ENCODE peak calls at places on chromosomes 12 and 14, in six cellular contexts. One of them, this sample, is unnamed.

GRCh38 chr14:71591929-71592328 is 340.3 kb upstream of the RGS6 start:
- DNase-seq in H1: no peak
- DNase-seq in K562: no peak
- DNase-seq in GM12878: no peak
- DNase-seq in HepG2: no peak
- DNase-seq in GM12891: no peak
- DNase-seq in this sample: no peak

GRCh38 chr12:127172857-127173256 is 1094.1 kb upstream of the TMEM132C start:
- DNase-seq in GM12878: no peak
- DNase-seq in K562: no peak
- DNase-seq in HepG2: no peak
- DNase-seq in H1: no peak
- DNase-seq in GM12891: no peak
- DNase-seq in this sample: no peak

GRCh38 chr12:45122776-45123380 is 72.0 kb upstream of the DBX2 start:
- DNase-seq in GM12891: no peak
- DNase-seq in GM12878: no peak
- DNase-seq in HepG2: peak; percentile 17
- DNase-seq in K562: peak; percentile 11
- DNase-seq in H1: no peak
- DNase-seq in this sample: no peak

GRCh38 chr12:116361404-116362223 is 84.1 kb upstream of the MED13L start:
- DNase-seq in HepG2: no peak
- DNase-seq in H1: no peak
- DNase-seq in GM12878: no peak
- DNase-seq in K562: no peak
- DNase-seq in GM12891: no peak
- DNase-seq in this sample: peak; percentile 32

GRCh38 chr12:10366875-10367274 is 23.0 kb downstream of the KLRK1 start:
- DNase-seq in GM12891: no peak
- DNase-seq in HepG2: peak; percentile 23
- DNase-seq in K562: no peak
- DNase-seq in GM12878: no peak
- DNase-seq in H1: no peak
- DNase-seq in this sample: no peak

GRCh38 chr12:123106640-123107359 is 44.1 kb downstream of the PITPNM2 start:
- DNase-seq in H1: no peak
- DNase-seq in GM12878: no peak
- DNase-seq in K562: peak; percentile 70
- DNase-seq in HepG2: no peak
- DNase-seq in GM12891: no peak
- DNase-seq in this sample: no peak

GRCh38 chr14:103724116-103724515 is 8.5 kb downstream of the ZFYVE21 start:
- DNase-seq in H1: no peak
- DNase-seq in GM12878: no peak
- DNase-seq in HepG2: no peak
- DNase-seq in GM12891: no peak
- DNase-seq in K562: peak; percentile 28
- DNase-seq in this sample: no peak

GRCh38 chr12:107844312-107844921 is 69.9 kb downstream of the ASCL4 start:
- DNase-seq in HepG2: no peak
- DNase-seq in GM12878: no peak
- DNase-seq in H1: no peak
- DNase-seq in K562: no peak
- DNase-seq in GM12891: peak; percentile 19
- DNase-seq in this sample: no peak

GRCh38 chr12:1811948-1812291 is 8.4 kb upstream of the LRTM2 start:
- DNase-seq in HepG2: no peak
- DNase-seq in K562: no peak
- DNase-seq in GM12891: no peak
- DNase-seq in H1: no peak
- DNase-seq in GM12878: no peak
- DNase-seq in this sample: no peak

GRCh38 chr14:61992139-61992538 is 229.9 kb downstream of the SNAPC1 start:
- DNase-seq in HepG2: no peak
- DNase-seq in H1: no peak
- DNase-seq in K562: no peak
- DNase-seq in GM12891: no peak
- DNase-seq in GM12878: no peak
- DNase-seq in this sample: no peak

GRCh38 chr12:89619764-89620163 is 88.9 kb downstream of the ATP2B1 start:
- DNase-seq in K562: no peak
- DNase-seq in H1: no peak
- DNase-seq in HepG2: no peak
- DNase-seq in GM12878: no peak
- DNase-seq in GM12891: no peak
- DNase-seq in this sample: no peak

GRCh38 chr12:131112690-131113290 is 159.1 kb downstream of the ADGRD1 start:
- DNase-seq in H1: no peak
- DNase-seq in K562: no peak
- DNase-seq in HepG2: no peak
- DNase-seq in GM12891: no peak
- DNase-seq in GM12878: no peak
- DNase-seq in this sample: no peak
- TF ChIP-seq POLR2AphosphoS5 in H1: no peak
- TF ChIP-seq POLR2AphosphoS5 in K562: no peak
- TF ChIP-seq POLR2AphosphoS5 in HepG2: no peak
- TF ChIP-seq POLR2AphosphoS5 in GM12891: no peak
- TF ChIP-seq POLR2AphosphoS5 in GM12878: no peak
- TF ChIP-seq POLR2AphosphoS5 in this sample: no peak

DNA sequence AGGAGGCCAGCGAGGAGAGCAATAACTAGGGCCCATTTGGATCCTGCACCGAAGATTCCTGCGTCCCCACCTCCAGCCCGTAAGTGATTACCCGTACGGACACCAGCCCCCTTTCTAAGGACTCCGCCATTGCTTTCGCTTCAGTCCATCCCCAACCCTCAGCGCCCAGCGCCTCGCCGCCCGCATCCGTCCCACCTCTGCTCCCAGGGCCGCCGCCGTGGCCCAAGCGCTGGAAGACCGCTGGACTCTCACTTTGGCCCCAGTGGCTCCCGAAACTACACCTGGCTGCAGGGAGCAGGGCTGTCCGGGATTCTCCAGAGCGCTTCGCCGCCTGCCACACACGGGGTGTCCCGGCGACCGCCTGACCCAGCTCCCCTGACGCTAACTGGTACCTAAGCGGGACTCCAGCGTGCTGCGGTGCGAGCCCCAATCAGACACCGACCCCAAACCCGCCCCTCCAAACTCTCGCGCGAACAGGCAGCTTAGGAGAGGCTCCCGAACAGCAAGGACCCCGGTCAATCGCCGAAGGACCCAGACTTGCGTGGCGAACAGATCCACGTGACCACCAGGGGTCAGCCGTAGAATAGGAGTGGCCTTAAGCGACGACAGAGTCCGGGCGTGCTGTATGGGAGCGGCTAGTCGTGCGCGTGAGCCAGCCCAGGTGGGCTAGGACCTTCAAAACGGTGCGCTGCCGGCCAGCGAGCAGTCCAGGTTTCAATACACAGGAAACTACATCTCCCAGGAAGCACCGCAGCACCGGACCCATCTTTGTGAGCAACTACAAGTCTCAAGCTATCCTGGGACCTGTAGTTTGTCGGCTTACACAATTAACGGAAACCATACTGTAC is at the start of gene CNPY2:
- DNase-seq in GM12878: peak; percentile 97
- DNase-seq in H1: peak; percentile 98
- DNase-seq in K562: peak; percentile 94
- DNase-seq in GM12891: peak; percentile 94
- DNase-seq in HepG2: peak; percentile 99
- DNase-seq in this sample: peak; percentile 95
- TF ChIP-seq POLR2A in GM12878: peak; percentile 97
- TF ChIP-seq POLR2A in H1: peak; percentile 84
- TF ChIP-seq POLR2A in K562: peak; percentile 88
- TF ChIP-seq POLR2A in GM12891: peak; percentile 87
- TF ChIP-seq POLR2A in HepG2: peak; percentile 91
- TF ChIP-seq POLR2A in this sample: peak; percentile 93

GRCh38 chr12:57278465-57279453 is 27.8 kb upstream of the STAC3 start:
- DNase-seq in H1: no peak
- DNase-seq in GM12878: no peak
- DNase-seq in K562: no peak
- DNase-seq in GM12891: no peak
- DNase-seq in HepG2: no peak
- DNase-seq in this sample: no peak

GRCh38 chr12:57273516-57273915 is 22.5 kb upstream of the STAC3 start:
- DNase-seq in GM12891: no peak
- DNase-seq in K562: no peak
- DNase-seq in GM12878: no peak
- DNase-seq in HepG2: no peak
- DNase-seq in H1: no peak
- DNase-seq in this sample: no peak

GRCh38 chr12:57272337-57273151 is 21.6 kb upstream of the STAC3 start:
- DNase-seq in HepG2: no peak
- DNase-seq in K562: peak; percentile 37
- DNase-seq in H1: no peak
- DNase-seq in GM12891: no peak
- DNase-seq in GM12878: no peak
- DNase-seq in this sample: no peak

GRCh38 chr12:57280234-57281062 is 29.5 kb upstream of the STAC3 start:
- DNase-seq in GM12891: peak; percentile 54
- DNase-seq in H1: no peak
- DNase-seq in GM12878: peak; percentile 74
- DNase-seq in K562: peak; percentile 71
- DNase-seq in HepG2: peak; percentile 84
- DNase-seq in this sample: peak; percentile 53

GRCh38 chr12:57276935-57277563 is 26.1 kb upstream of the STAC3 start:
- DNase-seq in GM12878: no peak
- DNase-seq in HepG2: peak; percentile 21
- DNase-seq in H1: no peak
- DNase-seq in K562: peak; percentile 34
- DNase-seq in GM12891: no peak
- DNase-seq in this sample: no peak
- TF ChIP-seq TAF1 in GM12878: no peak
- TF ChIP-seq TAF1 in HepG2: no peak
- TF ChIP-seq TAF1 in H1: no peak
- TF ChIP-seq TAF1 in K562: no peak
- TF ChIP-seq TAF1 in GM12891: no peak
- TF ChIP-seq TAF1 in this sample: no peak

DNA sequence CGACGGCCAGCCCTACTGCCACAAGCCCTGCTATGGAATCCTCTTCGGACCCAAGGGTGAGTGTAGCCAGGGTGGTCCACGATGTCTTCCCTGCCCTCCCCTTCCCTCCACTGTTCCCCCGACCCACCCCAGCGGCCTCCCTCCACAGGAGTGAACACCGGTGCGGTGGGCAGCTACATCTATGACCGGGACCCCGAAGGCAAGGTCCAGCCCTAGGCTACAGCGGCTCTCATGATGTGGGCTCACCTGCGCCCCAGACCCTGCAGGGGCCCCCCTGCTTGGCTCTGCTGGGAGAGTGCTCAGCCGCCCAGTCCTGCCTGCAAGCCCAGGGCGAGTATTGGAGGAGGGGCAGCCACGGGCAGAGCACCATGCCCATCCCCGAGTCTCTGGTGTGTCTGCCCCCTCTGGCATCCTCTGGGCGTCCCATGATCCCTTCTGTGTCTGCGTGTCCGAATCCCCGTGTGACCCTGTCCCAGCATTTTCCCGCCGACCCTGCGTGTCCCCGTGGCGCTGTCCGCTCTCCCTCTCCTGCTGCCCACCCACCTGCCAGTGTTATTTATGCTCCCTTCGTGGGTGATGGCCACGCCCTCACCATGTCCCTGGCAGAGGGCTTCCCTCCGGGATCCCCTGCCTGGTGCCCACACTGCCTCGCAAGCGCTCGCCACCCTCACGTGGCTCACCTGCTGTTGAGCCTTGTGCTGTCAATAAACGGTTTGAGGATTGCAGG is 5.0 kb downstream of the CRIP2 start:
- DNase-seq in H1: no peak
- DNase-seq in GM12878: no peak
- DNase-seq in K562: no peak
- DNase-seq in GM12891: no peak
- DNase-seq in HepG2: no peak
- DNase-seq in this sample: no peak
- TF ChIP-seq POLR2AphosphoS5 in H1: no peak
- TF ChIP-seq POLR2AphosphoS5 in GM12878: no peak
- TF ChIP-seq POLR2AphosphoS5 in K562: no peak
- TF ChIP-seq POLR2AphosphoS5 in GM12891: no peak
- TF ChIP-seq POLR2AphosphoS5 in HepG2: no peak
- TF ChIP-seq POLR2AphosphoS5 in this sample: no peak

GRCh38 chr12:50084775-50085614 is at the start of gene SMARCD1:
- DNase-seq in GM12891: peak; percentile 90
- DNase-seq in K562: peak; percentile 92
- DNase-seq in H1: peak; percentile 93
- DNase-seq in HepG2: peak; percentile 90
- DNase-seq in GM12878: peak; percentile 66
- DNase-seq in this sample: peak; percentile 90

GRCh38 chr12:50083301-50083700 is 1.8 kb upstream of the SMARCD1 start:
- DNase-seq in GM12878: no peak
- DNase-seq in HepG2: no peak
- DNase-seq in H1: no peak
- DNase-seq in K562: no peak
- DNase-seq in GM12891: no peak
- DNase-seq in this sample: no peak

GRCh38 chr12:50081096-50081808 is 3.9 kb upstream of the SMARCD1 start:
- DNase-seq in HepG2: no peak
- DNase-seq in H1: no peak
- DNase-seq in GM12891: no peak
- DNase-seq in K562: no peak
- DNase-seq in GM12878: no peak
- DNase-seq in this sample: no peak

GRCh38 chr12:50079771-50080170 is 5.4 kb upstream of the SMARCD1 start:
- DNase-seq in GM12878: no peak
- DNase-seq in GM12891: no peak
- DNase-seq in K562: no peak
- DNase-seq in HepG2: no peak
- DNase-seq in H1: no peak
- DNase-seq in this sample: no peak

GRCh38 chr12:50082644-50083043 is 2.5 kb upstream of the SMARCD1 start:
- DNase-seq in H1: no peak
- DNase-seq in HepG2: peak; percentile 89
- DNase-seq in GM12891: no peak
- DNase-seq in GM12878: no peak
- DNase-seq in K562: no peak
- DNase-seq in this sample: no peak
- TF ChIP-seq POLR2A in H1: no peak
- TF ChIP-seq POLR2A in HepG2: no peak
- TF ChIP-seq POLR2A in GM12891: no peak
- TF ChIP-seq POLR2A in GM12878: no peak
- TF ChIP-seq POLR2A in K562: no peak
- TF ChIP-seq POLR2A in this sample: no peak

GRCh38 chr14:52299692-52300278 is 14.3 kb upstream of the PTGER2 start:
- DNase-seq in K562: peak; percentile 26
- DNase-seq in GM12878: no peak
- DNase-seq in H1: no peak
- DNase-seq in GM12891: no peak
- DNase-seq in HepG2: peak; percentile 59
- DNase-seq in this sample: no peak
- TF ChIP-seq TAF1 in K562: no peak
- TF ChIP-seq TAF1 in GM12878: no peak
- TF ChIP-seq TAF1 in H1: no peak
- TF ChIP-seq TAF1 in GM12891: no peak
- TF ChIP-seq TAF1 in HepG2: no peak
- TF ChIP-seq TAF1 in this sample: no peak

DNA sequence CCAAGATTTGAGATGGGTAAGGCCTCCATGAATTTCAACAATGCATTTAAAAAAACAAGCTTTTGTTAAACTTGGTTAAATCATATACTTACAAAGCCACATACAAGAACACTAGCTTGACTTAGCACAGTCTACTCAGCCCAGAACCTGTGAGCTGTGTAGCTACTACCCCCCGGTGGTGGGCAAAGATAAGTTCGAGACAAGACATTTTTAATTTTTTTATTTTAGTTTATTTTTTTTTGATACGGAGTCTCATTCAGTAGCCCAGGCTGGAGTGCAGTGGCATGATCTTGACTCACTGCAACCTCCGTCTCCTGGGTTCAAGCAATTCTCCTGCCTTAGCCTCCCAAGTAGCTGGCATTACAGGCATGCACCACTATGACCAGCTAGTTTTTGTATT is 3.7 kb upstream of the NECAP1 start:
- DNase-seq in K562: peak; percentile 45
- DNase-seq in GM12891: no peak
- DNase-seq in GM12878: no peak
- DNase-seq in H1: no peak
- DNase-seq in HepG2: no peak
- DNase-seq in this sample: no peak
- TF ChIP-seq POLR2AphosphoS5 in K562: no peak
- TF ChIP-seq POLR2AphosphoS5 in GM12891: no peak
- TF ChIP-seq POLR2AphosphoS5 in GM12878: no peak
- TF ChIP-seq POLR2AphosphoS5 in H1: no peak
- TF ChIP-seq POLR2AphosphoS5 in HepG2: no peak
- TF ChIP-seq POLR2AphosphoS5 in this sample: no peak